ENCODE peak calls at places on chromosomes 4 and X, in eight cellular contexts. G, S, M, E, O, C, I and P are unnamed samples.

GRCh38 chr4:147790412-147790811 is 58.5 kb downstream of the ARHGAP10 start:
- DNase-seq in G (no peak), S (no peak), M (no peak), E (no peak), O (no peak), C (no peak), I (no peak), P (no peak)

GRCh38 chrX:14497184-14497666 is 32.1 kb upstream of the GLRA2 start:
- DNase-seq in G (no peak), S (no peak), M (no peak), E (no peak), O (no peak), C (no peak), I (no peak), P (no peak)

GRCh38 chr4:25144870-25145481 is 15.3 kb downstream of the SEPSECS start:
- DNase-seq in G (no peak), S (peak), M (no peak), E (peak), O (peak), C (no peak), I (peak), P (peak)

GRCh38 chr4:186013404-186014186 is 55.4 kb upstream of the TLR3 start:
- DNase-seq in G (no peak), S (no peak), M (no peak), E (no peak), O (no peak), C (peak), I (no peak), P (no peak)

GRCh38 chrX:13047752-13048151 is 3.3 kb upstream of the FAM9C start:
- DNase-seq in G (no peak), S (no peak), M (no peak), E (no peak), O (no peak), C (no peak), I (no peak), P (no peak)

GRCh38 chr4:168781884-168782283 is 228.2 kb downstream of the CBR4 start:
- DNase-seq in G (no peak), S (no peak), M (no peak), E (no peak), O (no peak), C (no peak), I (no peak), P (no peak)

GRCh38 chr4:173273956-173274355 is 60.2 kb downstream of the HMGB2 start:
- DNase-seq in G (no peak), S (no peak), M (no peak), E (peak), O (no peak), C (no peak), I (no peak), P (no peak)

GRCh38 chr4:181504846-181505374 is 738.3 kb upstream of the TENM3 start:
- DNase-seq in G (no peak), S (no peak), M (no peak), E (no peak), O (peak), C (no peak), I (no peak), P (no peak)

GRCh38 chr4:39732728-39733127 is 34.8 kb downstream of the UBE2K start:
- DNase-seq in G (peak), S (peak), M (no peak), E (peak), O (peak), C (no peak), I (peak), P (no peak)

GRCh38 chr4:102734591-102735385 is 26.0 kb downstream of the MANBA start:
- DNase-seq in G (no peak), S (no peak), M (no peak), E (no peak), O (peak), C (no peak), I (no peak), P (no peak)

GRCh38 chr4:54497947-54498346 is 159.8 kb upstream of the KIT start:
- DNase-seq in G (no peak), S (no peak), M (no peak), E (no peak), O (no peak), C (no peak), I (no peak), P (no peak)

GRCh38 chrX:14865201-14865600 is 7.7 kb downstream of the FANCB start:
- DNase-seq in G (peak), S (no peak), M (no peak), E (peak), O (peak), C (no peak), I (no peak), P (peak)

GRCh38 chrX:147174596-147174995 is 360.1 kb upstream of the CXorf51A start:
- DNase-seq in G (no peak), S (no peak), M (no peak), E (no peak), O (no peak), C (no peak), I (no peak), P (no peak)

GRCh38 chr4:123444298-123444731 is 47.7 kb downstream of the SPRY1 start:
- DNase-seq in G (no peak), S (no peak), M (no peak), E (peak), O (peak), C (no peak), I (no peak), P (peak)

GRCh38 chr4:2259541-2260267 is 2.2 kb downstream of the MXD4 start:
- DNase-seq in G (no peak), S (no peak), M (peak), E (no peak), O (no peak), C (peak), I (no peak), P (no peak)

GRCh38 chrX:43870758-43871419 is 11.4 kb downstream of the MAOB start:
- DNase-seq in G (no peak), S (no peak), M (no peak), E (no peak), O (no peak), C (no peak), I (no peak), P (no peak)

GRCh38 chr4:74418063-74418670 is 26.8 kb upstream of the AREG start:
- DNase-seq in G (peak), S (peak), M (no peak), E (peak), O (peak), C (no peak), I (peak), P (peak)

GRCh38 chr4:147768113-147768512 is 36.2 kb downstream of the ARHGAP10 start:
- DNase-seq in G (no peak), S (peak), M (no peak), E (peak), O (peak), C (no peak), I (peak), P (peak)

GRCh38 chr4:139416073-139416673 is 37.7 kb upstream of the RAB33B start:
- DNase-seq in G (no peak), S (peak), M (no peak), E (peak), O (peak), C (no peak), I (peak), P (peak)

GRCh38 chrX:152635941-152636340 is 1.8 kb upstream of the GABRQ start:
- DNase-seq in G (no peak), S (peak), M (no peak), E (peak), O (peak), C (no peak), I (peak), P (peak)

GRCh38 chrX:31392541-31392940 is 320.7 kb upstream of the FTHL17 start:
- DNase-seq in G (no peak), S (no peak), M (no peak), E (no peak), O (peak), C (no peak), I (no peak), P (no peak)

GRCh38 chrX:40327085-40327484 is 229.3 kb upstream of the BCOR start:
- DNase-seq in G (no peak), S (no peak), M (no peak), E (no peak), O (no peak), C (no peak), I (no peak), P (no peak)

GRCh38 chrX:115289465-115289864 is at the start of gene LUZP4:
- DNase-seq in G (no peak), S (no peak), M (no peak), E (no peak), O (no peak), C (no peak), I (no peak), P (no peak)

GRCh38 chrX:107654778-107655761 is 26.8 kb downstream of the PRPS1 start:
- DNase-seq in G (peak), S (peak), M (peak), E (peak), O (peak), C (peak), I (no peak), P (peak)

GRCh38 chr4:137700751-137701150 is 168.5 kb upstream of the PCDH18 start:
- DNase-seq in G (no peak), S (no peak), M (no peak), E (no peak), O (no peak), C (no peak), I (no peak), P (no peak)

GRCh38 chr4:143420227-143420626 is 83.6 kb downstream of the GAB1 start:
- DNase-seq in G (no peak), S (no peak), M (no peak), E (no peak), O (no peak), C (no peak), I (no peak), P (peak)